ENCODE peak calls at places on chromosomes 6 and 20, in four cellular contexts. One of them, this sample, is unnamed.

GRCh38 chr6:501891-502601 is 110.5 kb downstream of the IRF4 start:
- DNase-seq in activated CD8-positive, alpha-beta memory T cell treated with anti-CD3 and anti-CD28 coated beads for 24 hours: peak
- DNase-seq in substantia nigra: no peak
- DNase-seq in endothelial cell: no peak
- DNase-seq in this sample: no peak

GRCh38 chr6:65638047-65638831 is 68.8 kb downstream of the EYS start:
- DNase-seq in activated CD8-positive, alpha-beta memory T cell treated with anti-CD3 and anti-CD28 coated beads for 24 hours: no peak
- DNase-seq in substantia nigra: no peak
- DNase-seq in endothelial cell: peak
- DNase-seq in this sample: peak

GRCh38 chr20:62309198-62309944 is 6.6 kb downstream of the ADRM1 start:
- DNase-seq in activated CD8-positive, alpha-beta memory T cell treated with anti-CD3 and anti-CD28 coated beads for 24 hours: no peak
- DNase-seq in substantia nigra: no peak
- DNase-seq in endothelial cell: no peak
- DNase-seq in this sample: no peak

GRCh38 chr6:75081920-75082319 is 123.9 kb downstream of the COL12A1 start:
- DNase-seq in activated CD8-positive, alpha-beta memory T cell treated with anti-CD3 and anti-CD28 coated beads for 24 hours: no peak
- DNase-seq in substantia nigra: no peak
- DNase-seq in endothelial cell: no peak
- DNase-seq in this sample: no peak

GRCh38 chr6:110363748-110364147 is 5.6 kb upstream of the METTL24 start:
- DNase-seq in activated CD8-positive, alpha-beta memory T cell treated with anti-CD3 and anti-CD28 coated beads for 24 hours: no peak
- DNase-seq in substantia nigra: no peak
- DNase-seq in endothelial cell: no peak
- DNase-seq in this sample: no peak

GRCh38 chr20:14951105-14951504 is 613.7 kb upstream of the FLRT3 start:
- DNase-seq in activated CD8-positive, alpha-beta memory T cell treated with anti-CD3 and anti-CD28 coated beads for 24 hours: no peak
- DNase-seq in substantia nigra: no peak
- DNase-seq in endothelial cell: no peak
- DNase-seq in this sample: no peak

GRCh38 chr20:39993737-39994136 is 695.3 kb downstream of the MAFB start:
- DNase-seq in activated CD8-positive, alpha-beta memory T cell treated with anti-CD3 and anti-CD28 coated beads for 24 hours: no peak
- DNase-seq in substantia nigra: no peak
- DNase-seq in endothelial cell: no peak
- DNase-seq in this sample: no peak

GRCh38 chr20:41361757-41362747 is 4.6 kb downstream of the EMILIN3 start:
- DNase-seq in activated CD8-positive, alpha-beta memory T cell treated with anti-CD3 and anti-CD28 coated beads for 24 hours: no peak
- DNase-seq in substantia nigra: peak
- DNase-seq in endothelial cell: no peak
- DNase-seq in this sample: no peak

GRCh38 chr6:134768936-134769335 is 181.0 kb downstream of the ALDH8A1 start:
- DNase-seq in activated CD8-positive, alpha-beta memory T cell treated with anti-CD3 and anti-CD28 coated beads for 24 hours: no peak
- DNase-seq in substantia nigra: no peak
- DNase-seq in endothelial cell: no peak
- DNase-seq in this sample: no peak

GRCh38 chr20:26214991-26215390 is 518.3 kb upstream of the ZNF337 start:
- DNase-seq in activated CD8-positive, alpha-beta memory T cell treated with anti-CD3 and anti-CD28 coated beads for 24 hours: no peak
- DNase-seq in substantia nigra: no peak
- DNase-seq in endothelial cell: no peak
- DNase-seq in this sample: no peak

GRCh38 chr20:34211591-34211990 is 29.6 kb upstream of the ASIP start:
- DNase-seq in activated CD8-positive, alpha-beta memory T cell treated with anti-CD3 and anti-CD28 coated beads for 24 hours: no peak
- DNase-seq in substantia nigra: no peak
- DNase-seq in endothelial cell: no peak
- DNase-seq in this sample: no peak

GRCh38 chr6:169785566-169785965 is 34.1 kb downstream of the ERMARD start:
- DNase-seq in activated CD8-positive, alpha-beta memory T cell treated with anti-CD3 and anti-CD28 coated beads for 24 hours: no peak
- DNase-seq in substantia nigra: no peak
- DNase-seq in endothelial cell: no peak
- DNase-seq in this sample: no peak

GRCh38 chr6:69220293-69220847 is 576.4 kb downstream of the LMBRD1 start:
- DNase-seq in activated CD8-positive, alpha-beta memory T cell treated with anti-CD3 and anti-CD28 coated beads for 24 hours: no peak
- DNase-seq in substantia nigra: no peak
- DNase-seq in endothelial cell: no peak
- DNase-seq in this sample: no peak

GRCh38 chr6:14455942-14456648 is 338.5 kb downstream of the CD83 start:
- DNase-seq in activated CD8-positive, alpha-beta memory T cell treated with anti-CD3 and anti-CD28 coated beads for 24 hours: no peak
- DNase-seq in substantia nigra: no peak
- DNase-seq in endothelial cell: no peak
- DNase-seq in this sample: no peak

GRCh38 chr20:45501600-45501999 is 13.8 kb downstream of the SPINT3 start:
- DNase-seq in activated CD8-positive, alpha-beta memory T cell treated with anti-CD3 and anti-CD28 coated beads for 24 hours: no peak
- DNase-seq in substantia nigra: no peak
- DNase-seq in endothelial cell: no peak
- DNase-seq in this sample: no peak

GRCh38 chr6:135722679-135723078 is 128.8 kb upstream of the PDE7B start:
- DNase-seq in activated CD8-positive, alpha-beta memory T cell treated with anti-CD3 and anti-CD28 coated beads for 24 hours: no peak
- DNase-seq in substantia nigra: no peak
- DNase-seq in endothelial cell: no peak
- DNase-seq in this sample: no peak

GRCh38 chr6:158686791-158687381 is 37.0 kb downstream of the SYTL3 start:
- DNase-seq in activated CD8-positive, alpha-beta memory T cell treated with anti-CD3 and anti-CD28 coated beads for 24 hours: peak
- DNase-seq in substantia nigra: no peak
- DNase-seq in endothelial cell: no peak
- DNase-seq in this sample: no peak

GRCh38 chr6:111030008-111031006 is 48.5 kb downstream of the RPF2 start:
- DNase-seq in activated CD8-positive, alpha-beta memory T cell treated with anti-CD3 and anti-CD28 coated beads for 24 hours: no peak
- DNase-seq in substantia nigra: no peak
- DNase-seq in endothelial cell: no peak
- DNase-seq in this sample: peak

GRCh38 chr6:159464827-159465226 is 228.2 kb downstream of the SOD2 start:
- DNase-seq in activated CD8-positive, alpha-beta memory T cell treated with anti-CD3 and anti-CD28 coated beads for 24 hours: no peak
- DNase-seq in substantia nigra: no peak
- DNase-seq in endothelial cell: no peak
- DNase-seq in this sample: no peak

GRCh38 chr20:1924910-1925861 is 30.0 kb downstream of the SIRPA start:
- DNase-seq in activated CD8-positive, alpha-beta memory T cell treated with anti-CD3 and anti-CD28 coated beads for 24 hours: no peak
- DNase-seq in substantia nigra: no peak
- DNase-seq in endothelial cell: no peak
- DNase-seq in this sample: no peak

GRCh38 chr6:15129872-15130271 is 116.0 kb upstream of the JARID2 start:
- DNase-seq in activated CD8-positive, alpha-beta memory T cell treated with anti-CD3 and anti-CD28 coated beads for 24 hours: no peak
- DNase-seq in substantia nigra: no peak
- DNase-seq in endothelial cell: no peak
- DNase-seq in this sample: no peak

GRCh38 chr6:1580109-1580508 is 29.6 kb upstream of the FOXC1 start:
- DNase-seq in activated CD8-positive, alpha-beta memory T cell treated with anti-CD3 and anti-CD28 coated beads for 24 hours: no peak
- DNase-seq in substantia nigra: no peak
- DNase-seq in endothelial cell: no peak
- DNase-seq in this sample: no peak

GRCh38 chr20:24653306-24653705 is 183.9 kb downstream of the SYNDIG1 start:
- DNase-seq in activated CD8-positive, alpha-beta memory T cell treated with anti-CD3 and anti-CD28 coated beads for 24 hours: no peak
- DNase-seq in substantia nigra: no peak
- DNase-seq in endothelial cell: no peak
- DNase-seq in this sample: no peak

GRCh38 chr6:100415780-100416179 is 48.9 kb downstream of the SIM1 start:
- DNase-seq in activated CD8-positive, alpha-beta memory T cell treated with anti-CD3 and anti-CD28 coated beads for 24 hours: no peak
- DNase-seq in substantia nigra: no peak
- DNase-seq in endothelial cell: no peak
- DNase-seq in this sample: no peak

GRCh38 chr6:84791927-84792326 is 27.5 kb upstream of the TBX18 start:
- DNase-seq in activated CD8-positive, alpha-beta memory T cell treated with anti-CD3 and anti-CD28 coated beads for 24 hours: no peak
- DNase-seq in substantia nigra: no peak
- DNase-seq in endothelial cell: no peak
- DNase-seq in this sample: no peak

GRCh38 chr6:116412270-116412669 is 41.5 kb downstream of the DSE start:
- DNase-seq in activated CD8-positive, alpha-beta memory T cell treated with anti-CD3 and anti-CD28 coated beads for 24 hours: no peak
- DNase-seq in substantia nigra: no peak
- DNase-seq in endothelial cell: no peak
- DNase-seq in this sample: peak

GRCh38 chr6:169967687-169968086 is 216.3 kb downstream of the ERMARD start:
- DNase-seq in activated CD8-positive, alpha-beta memory T cell treated with anti-CD3 and anti-CD28 coated beads for 24 hours: no peak
- DNase-seq in substantia nigra: no peak
- DNase-seq in endothelial cell: no peak
- DNase-seq in this sample: no peak

GRCh38 chr6:105163186-105163585 is 16.6 kb downstream of the POPDC3 start:
- DNase-seq in activated CD8-positive, alpha-beta memory T cell treated with anti-CD3 and anti-CD28 coated beads for 24 hours: no peak
- DNase-seq in substantia nigra: no peak
- DNase-seq in endothelial cell: no peak
- DNase-seq in this sample: no peak

GRCh38 chr6:107606407-107606806 is 116.5 kb downstream of the SOBP start:
- DNase-seq in activated CD8-positive, alpha-beta memory T cell treated with anti-CD3 and anti-CD28 coated beads for 24 hours: no peak
- DNase-seq in substantia nigra: no peak
- DNase-seq in endothelial cell: no peak
- DNase-seq in this sample: no peak

GRCh38 chr6:39137235-39137634 is 22.2 kb upstream of the SAYSD1 start:
- DNase-seq in activated CD8-positive, alpha-beta memory T cell treated with anti-CD3 and anti-CD28 coated beads for 24 hours: no peak
- DNase-seq in substantia nigra: no peak
- DNase-seq in endothelial cell: peak
- DNase-seq in this sample: peak